ENCODE peak calls at places on chromosomes 4 and X, in five cellular contexts. H is effector memory CD4-positive, alpha-beta T cell; F is sciatic nerve; C is hepatic stellate cell; I is NCI-H146. G is an unnamed sample.

GRCh38 chrX:41452972-41453371 is 5.8 kb downstream of the NYX start:
- DNase-seq in H (no peak), F (no peak), C (no peak), I (no peak), G (no peak)

GRCh38 chr4:153418114-153418513 is 48.0 kb upstream of the TMEM131L start:
- DNase-seq in H (no peak), F (no peak), C (no peak), I (no peak), G (no peak)

GRCh38 chr4:137310156-137310555 is 222.1 kb downstream of the PCDH18 start:
- DNase-seq in H (no peak), F (no peak), C (no peak), I (no peak), G (no peak)

GRCh38 chr4:77349361-77349760 is 192.4 kb downstream of the CCNG2 start:
- DNase-seq in H (no peak), F (no peak), C (no peak), I (no peak), G (no peak)

GRCh38 chrX:80721186-80721585 is 88.5 kb downstream of the BRWD3 start:
- DNase-seq in H (no peak), F (no peak), C (no peak), I (no peak), G (no peak)

GRCh38 chr4:92305148-92305877 is 1.5 kb downstream of the GRID2 start:
- DNase-seq in H (no peak), F (peak; percentile 66), C (peak; percentile 67), I (peak; percentile 51), G (peak; percentile 0)

GRCh38 chr4:87498446-87498900 is 30.7 kb downstream of the SPARCL1 start:
- DNase-seq in H (no peak), F (no peak), C (no peak), I (no peak), G (no peak)

GRCh38 chr4:5024673-5025072 is 5.4 kb upstream of the CYTL1 start:
- DNase-seq in H (no peak), F (no peak), C (no peak), I (no peak), G (no peak)

GRCh38 chr4:173367285-173367684 is 3.5 kb upstream of the SAP30 start:
- DNase-seq in H (no peak), F (no peak), C (no peak), I (no peak), G (no peak)

GRCh38 chrX:19334945-19335626 is 8.6 kb upstream of the PDHA1 start:
- DNase-seq in H (no peak), F (no peak), C (no peak), I (peak; percentile 65), G (no peak)

GRCh38 chrX:45774961-45775360 is 574.3 kb upstream of the DIPK2B start:
- DNase-seq in H (no peak), F (no peak), C (no peak), I (no peak), G (no peak)

GRCh38 chrX:125742811-125743210 is 423.1 kb downstream of the TEX13C start:
- DNase-seq in H (no peak), F (no peak), C (no peak), I (no peak), G (no peak)

GRCh38 chrX:46642145-46642544 is 68.6 kb downstream of the CHST7 start:
- DNase-seq in H (no peak), F (no peak), C (no peak), I (peak; percentile 3), G (no peak)

G was measured in NCI-H2107.